ENCODE peak calls at places on chromosomes 6 and 20, in six cellular contexts. One of them, this sample, is unnamed.
A peak's percentile ranks its signal among the peaks of the same experiment; 100 is the strongest.

GRCh38 chr6:62891065-62891647 is 320.1 kb upstream of the FKBP1C start:
- DNase-seq in K562: peak; percentile 8
- DNase-seq in HepG2: peak; percentile 24
- DNase-seq in GM23338: peak; percentile 52
- DNase-seq in HCT116: no peak
- DNase-seq in A549: peak; percentile 12
- DNase-seq in this sample: no peak

GRCh38 chr6:75143186-75143585 is 62.7 kb downstream of the COL12A1 start:
- DNase-seq in A549: no peak
- DNase-seq in HCT116: no peak
- DNase-seq in K562: no peak
- DNase-seq in HepG2: no peak
- DNase-seq in GM23338: no peak
- DNase-seq in this sample: no peak

GRCh38 chr6:4378319-4378996 is 243.1 kb upstream of the ECI2 start:
- DNase-seq in HCT116: no peak
- DNase-seq in K562: peak; percentile 30
- DNase-seq in GM23338: no peak
- DNase-seq in HepG2: no peak
- DNase-seq in A549: no peak
- DNase-seq in this sample: no peak

GRCh38 chr6:43009124-43009523 is 4.6 kb downstream of the MEA1 start:
- DNase-seq in A549: peak; percentile 58
- DNase-seq in HepG2: peak; percentile 49
- DNase-seq in GM23338: peak; percentile 50
- DNase-seq in K562: peak; percentile 40
- DNase-seq in HCT116: no peak
- DNase-seq in this sample: peak; percentile 53

GRCh38 chr20:44019638-44020335 is 105.1 kb downstream of the TOX2 start:
- DNase-seq in K562: no peak
- DNase-seq in HCT116: no peak
- DNase-seq in A549: no peak
- DNase-seq in HepG2: no peak
- DNase-seq in GM23338: no peak
- DNase-seq in this sample: no peak

GRCh38 chr6:30775104-30775503 is 30.8 kb upstream of the IER3 start:
- DNase-seq in K562: no peak
- DNase-seq in GM23338: no peak
- DNase-seq in HCT116: no peak
- DNase-seq in HepG2: peak; percentile 43
- DNase-seq in A549: no peak
- DNase-seq in this sample: no peak

GRCh38 chr6:97195117-97195516 is 87.9 kb downstream of the MMS22L start:
- DNase-seq in A549: no peak
- DNase-seq in GM23338: no peak
- DNase-seq in HepG2: no peak
- DNase-seq in K562: no peak
- DNase-seq in HCT116: no peak
- DNase-seq in this sample: no peak

GRCh38 chr6:44824567-44824966 is 437.1 kb downstream of the CDC5L start:
- DNase-seq in A549: no peak
- DNase-seq in GM23338: peak; percentile 21
- DNase-seq in K562: no peak
- DNase-seq in HepG2: no peak
- DNase-seq in HCT116: no peak
- DNase-seq in this sample: no peak

GRCh38 chr6:75204959-75205775 is 686 bp downstream of the COL12A1 start:
- DNase-seq in HCT116: no peak
- DNase-seq in HepG2: no peak
- DNase-seq in GM23338: peak; percentile 68
- DNase-seq in A549: peak; percentile 35
- DNase-seq in K562: no peak
- DNase-seq in this sample: no peak

GRCh38 chr20:46260480-46260879 is 47.8 kb downstream of the CDH22 start:
- DNase-seq in HCT116: no peak
- DNase-seq in GM23338: no peak
- DNase-seq in A549: no peak
- DNase-seq in HepG2: no peak
- DNase-seq in K562: no peak
- DNase-seq in this sample: no peak

GRCh38 chr6:113833537-113833936 is 23.6 kb upstream of the MARCKS start:
- DNase-seq in GM23338: no peak
- DNase-seq in HepG2: no peak
- DNase-seq in A549: no peak
- DNase-seq in HCT116: no peak
- DNase-seq in K562: no peak
- DNase-seq in this sample: no peak

GRCh38 chr6:143877584-143878271 is 13.5 kb downstream of the ZC2HC1B start:
- DNase-seq in A549: no peak
- DNase-seq in K562: no peak
- DNase-seq in HepG2: no peak
- DNase-seq in HCT116: no peak
- DNase-seq in GM23338: no peak
- DNase-seq in this sample: no peak

GRCh38 chr20:62286493-62287064 is 16.2 kb upstream of the ADRM1 start:
- DNase-seq in K562: no peak
- DNase-seq in HepG2: no peak
- DNase-seq in GM23338: no peak
- DNase-seq in A549: no peak
- DNase-seq in HCT116: no peak
- DNase-seq in this sample: no peak

GRCh38 chr6:68718379-68719073 is 83.4 kb downstream of the ADGRB3 start:
- DNase-seq in A549: peak; percentile 4
- DNase-seq in GM23338: no peak
- DNase-seq in HCT116: no peak
- DNase-seq in HepG2: no peak
- DNase-seq in K562: no peak
- DNase-seq in this sample: no peak

GRCh38 chr20:63658749-63659187 is 656 bp downstream of the RTEL1 start:
- DNase-seq in K562: no peak
- DNase-seq in HepG2: no peak
- DNase-seq in HCT116: no peak
- DNase-seq in GM23338: no peak
- DNase-seq in A549: no peak
- DNase-seq in this sample: peak; percentile 73

GRCh38 chr20:14609328-14610221 is 272.2 kb upstream of the FLRT3 start:
- DNase-seq in HCT116: no peak
- DNase-seq in HepG2: peak; percentile 73
- DNase-seq in K562: no peak
- DNase-seq in GM23338: no peak
- DNase-seq in A549: peak; percentile 55
- DNase-seq in this sample: no peak

GRCh38 chr6:161507375-161507774 is 233.5 kb upstream of the AGPAT4 start:
- DNase-seq in A549: no peak
- DNase-seq in GM23338: no peak
- DNase-seq in K562: no peak
- DNase-seq in HepG2: no peak
- DNase-seq in HCT116: no peak
- DNase-seq in this sample: no peak

GRCh38 chr6:154510144-154510905 is at the start of gene CNKSR3:
- DNase-seq in A549: peak; percentile 88
- DNase-seq in K562: peak; percentile 89
- DNase-seq in HCT116: peak; percentile 83
- DNase-seq in HepG2: peak; percentile 95
- DNase-seq in GM23338: peak; percentile 98
- DNase-seq in this sample: peak; percentile 25

GRCh38 chr6:31293343-31293742 is 21.5 kb upstream of the HLA-C start:
- DNase-seq in HepG2: peak; percentile 32
- DNase-seq in HCT116: no peak
- DNase-seq in K562: no peak
- DNase-seq in A549: no peak
- DNase-seq in GM23338: peak; percentile 74
- DNase-seq in this sample: no peak

GRCh38 chr20:45104786-45105185 is 3.9 kb upstream of the KCNS1 start:
- DNase-seq in K562: no peak
- DNase-seq in HepG2: no peak
- DNase-seq in GM23338: no peak
- DNase-seq in HCT116: no peak
- DNase-seq in A549: no peak
- DNase-seq in this sample: no peak

GRCh38 chr20:46293084-46293483 is 15.2 kb downstream of the CDH22 start:
- DNase-seq in K562: peak; percentile 38
- DNase-seq in HepG2: peak; percentile 51
- DNase-seq in GM23338: peak; percentile 78
- DNase-seq in HCT116: no peak
- DNase-seq in A549: peak; percentile 40
- DNase-seq in this sample: peak; percentile 5

GRCh38 chr20:10648651-10649050 is 25.1 kb downstream of the JAG1 start:
- DNase-seq in A549: no peak
- DNase-seq in GM23338: no peak
- DNase-seq in HepG2: no peak
- DNase-seq in HCT116: no peak
- DNase-seq in K562: no peak
- DNase-seq in this sample: no peak

GRCh38 chr6:82068721-82069120 is 178.8 kb downstream of the IBTK start:
- DNase-seq in K562: no peak
- DNase-seq in HepG2: no peak
- DNase-seq in A549: no peak
- DNase-seq in HCT116: no peak
- DNase-seq in GM23338: no peak
- DNase-seq in this sample: no peak

GRCh38 chr20:14915356-14915755 is 577.9 kb upstream of the FLRT3 start:
- DNase-seq in K562: no peak
- DNase-seq in GM23338: no peak
- DNase-seq in HCT116: no peak
- DNase-seq in A549: no peak
- DNase-seq in HepG2: no peak
- DNase-seq in this sample: no peak

GRCh38 chr6:30870546-30870945 is 13.8 kb upstream of the DDR1 start:
- DNase-seq in A549: no peak
- DNase-seq in K562: no peak
- DNase-seq in HCT116: no peak
- DNase-seq in GM23338: no peak
- DNase-seq in HepG2: no peak
- DNase-seq in this sample: no peak

GRCh38 chr6:2968600-2969135 is 2.7 kb downstream of the SERPINB6 start:
- DNase-seq in K562: no peak
- DNase-seq in GM23338: no peak
- DNase-seq in A549: no peak
- DNase-seq in HepG2: no peak
- DNase-seq in HCT116: no peak
- DNase-seq in this sample: no peak

GRCh38 chr20:8721098-8721497 is 347.8 kb upstream of the PLCB4 start:
- DNase-seq in GM23338: peak; percentile 78
- DNase-seq in K562: no peak
- DNase-seq in HepG2: peak; percentile 71
- DNase-seq in HCT116: peak; percentile 18
- DNase-seq in A549: peak; percentile 64
- DNase-seq in this sample: peak; percentile 41

GRCh38 chr20:37758332-37758731 is 64.5 kb downstream of the CTNNBL1 start:
- DNase-seq in K562: peak; percentile 37
- DNase-seq in HCT116: no peak
- DNase-seq in A549: peak; percentile 8
- DNase-seq in HepG2: peak; percentile 24
- DNase-seq in GM23338: peak; percentile 84
- DNase-seq in this sample: no peak

DNA sequence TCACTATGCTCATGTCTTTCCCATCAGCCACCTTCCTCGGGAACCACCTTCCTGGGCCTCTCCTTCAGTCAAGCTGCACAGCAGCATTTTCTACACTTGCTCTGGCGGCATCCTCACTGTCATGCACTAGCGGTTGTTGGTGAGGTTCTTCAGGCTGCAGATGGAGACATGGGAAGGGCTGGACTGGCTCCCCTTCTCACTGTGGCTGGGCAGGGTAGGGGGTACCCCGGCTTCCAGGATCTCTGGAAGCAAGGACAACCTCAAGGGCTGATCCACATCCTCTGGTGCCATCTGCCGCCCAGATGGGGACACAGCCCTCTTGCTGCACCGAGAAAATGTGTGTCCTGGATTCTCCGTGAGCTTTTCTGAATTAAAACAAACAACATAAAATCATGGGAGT is 180.1 kb upstream of the RNF24 start:
- DNase-seq in A549: peak; percentile 61
- DNase-seq in GM23338: peak; percentile 76
- DNase-seq in HepG2: peak; percentile 61
- DNase-seq in K562: peak; percentile 37
- DNase-seq in HCT116: no peak
- DNase-seq in this sample: no peak
- TF ChIP-seq REST in A549: no peak
- TF ChIP-seq REST in GM23338: no peak
- TF ChIP-seq REST in HepG2: no peak
- TF ChIP-seq REST in K562: no peak
- TF ChIP-seq REST in HCT116: no peak
- TF ChIP-seq REST in this sample: no peak

DNA sequence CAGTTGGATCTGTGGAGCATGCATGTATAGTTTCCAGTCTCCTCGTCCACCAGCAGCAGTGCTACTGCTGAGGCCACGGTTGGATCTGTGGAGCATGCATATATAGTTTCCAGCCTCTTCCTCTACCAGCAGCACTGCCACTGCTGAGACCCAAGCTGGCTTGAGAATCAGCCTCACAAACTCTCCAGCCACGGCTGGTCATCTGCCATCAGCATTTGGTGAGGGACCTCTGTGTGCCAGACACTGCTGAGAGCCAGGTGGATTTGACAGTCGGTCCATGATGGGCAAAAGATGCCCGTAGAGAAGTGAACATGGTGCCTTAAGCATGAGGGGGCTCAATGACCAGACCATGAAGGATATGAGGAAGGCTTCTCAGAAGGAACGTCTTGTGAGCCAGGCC is 46.4 kb downstream of the SLC9A8 start:
- DNase-seq in A549: no peak
- DNase-seq in GM23338: no peak
- DNase-seq in HepG2: no peak
- DNase-seq in K562: no peak
- DNase-seq in HCT116: no peak
- DNase-seq in this sample: no peak
- TF ChIP-seq REST in A549: no peak
- TF ChIP-seq REST in GM23338: no peak
- TF ChIP-seq REST in HepG2: no peak
- TF ChIP-seq REST in K562: no peak
- TF ChIP-seq REST in HCT116: no peak
- TF ChIP-seq REST in this sample: no peak

DNA sequence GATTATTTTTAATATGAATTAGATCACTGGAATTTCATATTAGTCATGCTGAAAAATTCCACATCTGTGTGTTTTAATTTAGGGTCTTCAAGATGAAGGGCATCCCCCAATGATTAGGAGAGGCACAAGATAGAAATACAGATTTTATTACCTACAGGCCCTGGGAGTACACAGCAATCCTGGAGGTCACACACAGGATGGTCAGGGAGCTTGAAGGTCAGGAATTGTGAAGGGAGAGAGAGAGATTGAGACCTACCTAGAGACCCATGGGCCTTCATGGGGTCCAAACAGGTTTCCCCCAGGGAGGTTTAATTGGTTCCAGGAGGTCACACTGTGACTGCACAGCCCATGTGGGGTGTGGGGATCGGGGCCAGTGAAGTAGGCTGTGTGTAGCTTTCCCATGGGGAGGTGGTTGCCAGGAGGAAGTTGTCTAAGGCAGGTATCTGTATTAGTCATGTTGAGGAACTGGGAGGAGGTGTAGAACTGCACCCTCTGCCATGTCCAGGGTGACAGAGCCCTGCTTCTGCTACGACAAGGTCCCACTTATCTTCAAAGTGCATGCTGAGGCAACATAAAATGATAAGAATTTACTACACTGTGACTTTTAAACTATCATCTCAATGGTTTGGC is 18.3 kb downstream of the SNX9 start:
- DNase-seq in HCT116: peak; percentile 72
- DNase-seq in A549: peak; percentile 14
- DNase-seq in K562: peak; percentile 50
- DNase-seq in HepG2: no peak
- DNase-seq in GM23338: no peak
- DNase-seq in this sample: no peak
- TF ChIP-seq REST in HCT116: no peak
- TF ChIP-seq REST in A549: no peak
- TF ChIP-seq REST in K562: no peak
- TF ChIP-seq REST in HepG2: no peak
- TF ChIP-seq REST in GM23338: no peak
- TF ChIP-seq REST in this sample: no peak

GRCh38 chr20:59770270-59770669 is 163.2 kb downstream of the SYCP2 start:
- DNase-seq in HCT116: peak; percentile 41
- DNase-seq in A549: no peak
- DNase-seq in HepG2: no peak
- DNase-seq in GM23338: peak; percentile 49
- DNase-seq in K562: no peak
- DNase-seq in this sample: no peak
- TF ChIP-seq REST in HCT116: no peak
- TF ChIP-seq REST in A549: no peak
- TF ChIP-seq REST in HepG2: no peak
- TF ChIP-seq REST in GM23338: no peak
- TF ChIP-seq REST in K562: no peak
- TF ChIP-seq REST in this sample: no peak

This sample was measured in HL-60.